ENCODE peak calls at places on chromosomes 4 and X, in five cellular contexts. B is stimulated activated effector memory CD8-positive, alpha-beta T cell treated with anti-CD3 and anti-CD28 coated beads, Interleukin-12 subunit alpha, Interleukin-12 subunit beta, amount 100 ng/mL, for 72 hours; D is cardiac fibroblast; G is T-cell; Y is hepatic stellate cell. I is an unnamed sample.

GRCh38 chrX:29617725-29618124 is 597.6 kb upstream of the MAGEB2 start:
- DNase-seq in B (no peak), D (peak; percentile 13), G (no peak), Y (no peak), I (no peak)

GRCh38 chr4:38976308-38976707 is 55.9 kb downstream of the TMEM156 start:
- DNase-seq in B (no peak), D (no peak), G (no peak), Y (no peak), I (no peak)

GRCh38 chrX:7110821-7111276 is 36.7 kb upstream of the STS start:
- DNase-seq in B (no peak), D (peak; percentile 22), G (no peak), Y (no peak), I (peak; percentile 73)

GRCh38 chrX:85611926-85612325 is 232.5 kb upstream of the POF1B start:
- DNase-seq in B (no peak), D (peak; percentile 22), G (no peak), Y (no peak), I (no peak)

GRCh38 chr4:140721088-140721421 is 35.1 kb downstream of the TBC1D9 start:
- DNase-seq in B (no peak), D (no peak), G (no peak), Y (no peak), I (no peak)

GRCh38 chr4:176359590-176359989 is 39.8 kb downstream of the SPCS3 start:
- DNase-seq in B (no peak), D (peak; percentile 69), G (no peak), Y (no peak), I (no peak)

GRCh38 chr4:41437264-41437566 is 100.7 kb upstream of the LIMCH1 start:
- DNase-seq in B (no peak), D (no peak), G (no peak), Y (no peak), I (no peak)

GRCh38 chr4:70868778-70869177 is 29.1 kb upstream of the GRSF1 start:
- DNase-seq in B (no peak), D (no peak), G (no peak), Y (no peak), I (no peak)

GRCh38 chrX:70504772-70505450 is 60.3 kb downstream of the DLG3 start:
- DNase-seq in B (peak; percentile 52), D (no peak), G (no peak), Y (no peak), I (no peak)

I was measured in GM12878.